ENCODE peak calls at places on chromosomes 11 and 22, in five cellular contexts. U is hepatocyte, A is osteocyte, Q is psoas muscle, F is epithelial cell of proximal tubule. V is an unnamed sample.

GRCh38 chr22:22201185-22201924 is 43.2 kb upstream of the VPREB1 start:
- DNase-seq in A (no peak), F (no peak), Q (peak), U (no peak), V (no peak)

GRCh38 chr22:37162221-37163095 is 12.7 kb upstream of the IL2RB start:
- DNase-seq in F (no peak), Q (no peak), A (no peak), U (no peak), V (no peak)

GRCh38 chr11:74626604-74627003 is 34.2 kb downstream of the POLD3 start:
- DNase-seq in Q (no peak), A (no peak), U (no peak), F (no peak), V (no peak)

GRCh38 chr11:2846056-2846455 is 39.5 kb downstream of the CDKN1C start:
- DNase-seq in A (no peak), Q (no peak), U (peak), F (no peak), V (no peak)

GRCh38 chr22:45125198-45125597 is 38.5 kb upstream of the NUP50 start:
- DNase-seq in A (no peak), U (peak), F (no peak), Q (no peak), V (no peak)

GRCh38 chr11:88779551-88779950 is 286.2 kb downstream of the GRM5 start:
- DNase-seq in A (no peak), U (no peak), F (no peak), Q (no peak), V (no peak)

GRCh38 chr11:12577746-12578644 is 96.2 kb upstream of the TEAD1 start:
- DNase-seq in A (no peak), U (no peak), F (no peak), Q (no peak), V (no peak)

GRCh38 chr11:269146-269890 is 8.9 kb upstream of the NLRP6 start:
- DNase-seq in F (peak), U (no peak), Q (no peak), A (no peak), V (no peak)

GRCh38 chr11:63909621-63910506 is 7.1 kb downstream of the RCOR2 start:
- DNase-seq in Q (no peak), F (no peak), U (no peak), A (no peak), V (no peak)

GRCh38 chr22:33038131-33038772 is 19.9 kb downstream of the SYN3 start:
- DNase-seq in A (no peak), F (no peak), U (peak), Q (no peak), V (no peak)

GRCh38 chr11:108881136-108881535 is 216.3 kb downstream of the DDX10 start:
- DNase-seq in Q (no peak), U (no peak), A (no peak), F (no peak), V (no peak)

GRCh38 chr22:40043086-40043485 is 48.3 kb downstream of the FAM83F start:
- DNase-seq in F (peak), A (peak), Q (peak), U (peak), V (no peak)

GRCh38 chr11:83147895-83148294 is 9.0 kb upstream of the PCF11 start:
- DNase-seq in U (no peak), F (no peak), A (no peak), Q (no peak), V (no peak)

GRCh38 chr11:76604652-76605241 is 65.8 kb downstream of the LRRC32 start:
- DNase-seq in F (no peak), U (no peak), Q (peak), A (peak), V (no peak)

GRCh38 chr11:97367406-97368083 is 977.7 kb downstream of the JRKL start:
- DNase-seq in F (no peak), A (no peak), Q (no peak), U (no peak), V (no peak)

GRCh38 chr11:64007629-64008282 is 21.5 kb downstream of the OTUB1 start:
- DNase-seq in A (no peak), U (peak), F (no peak), Q (peak), V (no peak)

GRCh38 chr22:27866136-27867091 is 52.6 kb downstream of the PITPNB start:
- DNase-seq in Q (peak), U (peak), A (no peak), F (no peak), V (no peak)

V was measured in amygdala.